ENCODE peak calls at places on chromosomes 2 and 18, in seven cellular contexts. M is CD4-positive, alpha-beta T cell; B is endothelial cell; Z is nephron progenitor cell; J is MCF 10A; X is AG04449; I is Calu3. T is an unnamed sample.

GRCh38 chr2:164620873-164621760 is at the start of gene GRB14:
- DNase-seq in M (no peak), B (peak), Z (peak), J (peak), X (no peak), I (peak), T (peak)

GRCh38 chr2:109647636-109648035 is 33.5 kb downstream of the SOWAHC start:
- DNase-seq in M (no peak), B (no peak), Z (no peak), J (no peak), X (no peak), I (no peak), T (no peak)

GRCh38 chr2:42195559-42195958 is 26.4 kb downstream of the EML4 start:
- DNase-seq in M (no peak), B (no peak), Z (no peak), J (peak), X (no peak), I (no peak), T (no peak)

GRCh38 chr2:1318366-1319009 is 94.8 kb upstream of the TPO start:
- DNase-seq in M (no peak), B (no peak), Z (no peak), J (no peak), X (no peak), I (no peak), T (no peak)

GRCh38 chr2:200007291-200007690 is 51.9 kb downstream of the MAIP1 start:
- DNase-seq in M (no peak), B (no peak), Z (no peak), J (no peak), X (no peak), I (no peak), T (no peak)

GRCh38 chr2:224892574-224893204 is 149.6 kb downstream of the DOCK10 start:
- DNase-seq in M (no peak), B (no peak), Z (no peak), J (no peak), X (no peak), I (no peak), T (no peak)

GRCh38 chr2:168138911-168139310 is 108.5 kb downstream of the STK39 start:
- DNase-seq in M (no peak), B (no peak), Z (no peak), J (no peak), X (no peak), I (no peak), T (no peak)

GRCh38 chr2:217733461-217733860 is 269.3 kb downstream of the TNS1 start:
- DNase-seq in M (no peak), B (no peak), Z (no peak), J (no peak), X (no peak), I (no peak), T (no peak)

GRCh38 chr2:191691016-191691725 is 13.2 kb downstream of the NABP1 start:
- DNase-seq in M (peak), B (peak), Z (peak), J (peak), X (peak), I (peak), T (peak)

GRCh38 chr2:117835990-117836760 is 21.7 kb downstream of the DDX18 start:
- DNase-seq in M (peak), B (peak), Z (peak), J (peak), X (peak), I (peak), T (peak)

GRCh38 chr18:77811510-77811909 is 561.9 kb downstream of the GALR1 start:
- DNase-seq in M (no peak), B (no peak), Z (no peak), J (peak), X (no peak), I (no peak), T (no peak)

GRCh38 chr2:219453691-219454131 is 19.1 kb downstream of the SPEG start:
- DNase-seq in M (no peak), B (no peak), Z (no peak), J (peak), X (peak), I (no peak), T (peak)

GRCh38 chr2:171347158-171347557 is 86.6 kb downstream of the METTL8 start:
- DNase-seq in M (no peak), B (no peak), Z (no peak), J (no peak), X (no peak), I (no peak), T (no peak)

GRCh38 chr2:118842687-118843491 is 4.6 kb downstream of the EN1 start:
- DNase-seq in M (no peak), B (peak), Z (peak), J (no peak), X (no peak), I (no peak), T (no peak)

GRCh38 chr2:133642831-133643230 is 74.6 kb upstream of the NCKAP5 start:
- DNase-seq in M (no peak), B (no peak), Z (no peak), J (no peak), X (peak), I (no peak), T (no peak)

GRCh38 chr2:18932864-18933263 is 343.5 kb upstream of the NT5C1B start:
- DNase-seq in M (no peak), B (peak), Z (no peak), J (no peak), X (no peak), I (no peak), T (no peak)

GRCh38 chr2:66443183-66443976 is 8.5 kb downstream of the MEIS1 start:
- DNase-seq in M (no peak), B (no peak), Z (peak), J (no peak), X (no peak), I (no peak), T (no peak)

GRCh38 chr2:69375494-69376353 is 11.3 kb downstream of the GFPT1 start:
- DNase-seq in M (no peak), B (peak), Z (no peak), J (peak), X (no peak), I (no peak), T (no peak)

GRCh38 chr2:25341031-25341727 is 546 bp downstream of the DNMT3A start:
- DNase-seq in M (no peak), B (no peak), Z (peak), J (no peak), X (no peak), I (no peak), T (no peak)

GRCh38 chr2:126943612-126944011 is 44.9 kb downstream of the TEX51 start:
- DNase-seq in M (no peak), B (no peak), Z (no peak), J (no peak), X (no peak), I (no peak), T (no peak)

GRCh38 chr2:197885587-197885986 is 81.2 kb downstream of the PLCL1 start:
- DNase-seq in M (no peak), B (no peak), Z (no peak), J (no peak), X (no peak), I (no peak), T (no peak)

GRCh38 chr2:138103156-138103555 is 138.9 kb downstream of the HNMT start:
- DNase-seq in M (no peak), B (no peak), Z (no peak), J (no peak), X (no peak), I (no peak), T (no peak)

GRCh38 chr18:59145055-59145454 is 5.4 kb downstream of the SEC11C start:
- DNase-seq in M (no peak), B (no peak), Z (no peak), J (peak), X (no peak), I (no peak), T (peak)

GRCh38 chr2:128605421-128605820 is 286.8 kb upstream of the HS6ST1 start:
- DNase-seq in M (no peak), B (no peak), Z (no peak), J (no peak), X (no peak), I (no peak), T (no peak)

GRCh38 chr2:120237491-120237902 is 14.3 kb upstream of the TMEM185B start:
- DNase-seq in M (no peak), B (no peak), Z (no peak), J (no peak), X (no peak), I (peak), T (no peak)

GRCh38 chr2:19667085-19667484 is 234.7 kb downstream of the TTC32 start:
- DNase-seq in M (no peak), B (no peak), Z (no peak), J (peak), X (no peak), I (no peak), T (no peak)

GRCh38 chr2:2646312-2647051 is 315.4 kb upstream of the MYT1L start:
- DNase-seq in M (no peak), B (no peak), Z (no peak), J (no peak), X (no peak), I (no peak), T (no peak)

GRCh38 chr2:183125659-183126341 is 1.6 kb downstream of the NUP35 start:
- DNase-seq in M (no peak), B (no peak), Z (no peak), J (no peak), X (no peak), I (peak), T (no peak)

GRCh38 chr2:234940527-234940926 is 11.3 kb upstream of the SH3BP4 start:
- DNase-seq in M (no peak), B (no peak), Z (no peak), J (no peak), X (no peak), I (no peak), T (no peak)

GRCh38 chr2:86615596-86615995 is 8.1 kb downstream of the RNF103 start:
- DNase-seq in M (no peak), B (no peak), Z (no peak), J (no peak), X (no peak), I (no peak), T (no peak)

GRCh38 chr2:156129227-156129626 is 203.3 kb downstream of the NR4A2 start:
- DNase-seq in M (no peak), B (no peak), Z (no peak), J (no peak), X (no peak), I (no peak), T (no peak)
- TF ChIP-seq CTCF in M (no peak), B (peak), Z (no peak), J (no peak), X (no peak), I (no peak), T (no peak)

GRCh38 chr18:5237723-5238370 is 40.8 kb upstream of the AKAIN1 start:
- DNase-seq in M (peak), B (peak), Z (peak), J (peak), X (peak), I (peak), T (peak)
- TF ChIP-seq CTCF in M (peak), B (no peak), Z (no peak), J (no peak), X (no peak), I (no peak), T (peak)

DNA sequence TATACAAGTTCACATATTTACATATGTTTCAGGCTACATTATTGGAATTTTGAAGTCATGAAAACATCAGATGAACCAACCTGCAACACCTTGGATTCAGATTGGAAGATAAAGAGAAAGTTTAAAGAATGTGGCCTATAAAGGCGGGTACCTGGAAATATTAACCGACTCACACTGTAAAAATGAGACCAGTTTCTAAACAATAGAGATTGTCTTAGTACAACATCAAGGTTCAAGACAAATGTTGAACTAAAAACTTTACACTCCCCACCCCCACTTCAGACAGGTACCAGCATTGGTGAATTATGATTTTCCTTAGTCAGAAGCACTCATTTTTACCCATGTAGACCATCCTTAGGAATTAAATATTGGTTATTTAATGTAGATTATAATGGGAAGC is 186.4 kb upstream of the EPC2 start:
- DNase-seq in M (no peak), B (no peak), Z (no peak), J (no peak), X (no peak), I (no peak), T (no peak)
- TF ChIP-seq CTCF in M (no peak), B (no peak), Z (no peak), J (no peak), X (no peak), I (no peak), T (no peak)

DNA sequence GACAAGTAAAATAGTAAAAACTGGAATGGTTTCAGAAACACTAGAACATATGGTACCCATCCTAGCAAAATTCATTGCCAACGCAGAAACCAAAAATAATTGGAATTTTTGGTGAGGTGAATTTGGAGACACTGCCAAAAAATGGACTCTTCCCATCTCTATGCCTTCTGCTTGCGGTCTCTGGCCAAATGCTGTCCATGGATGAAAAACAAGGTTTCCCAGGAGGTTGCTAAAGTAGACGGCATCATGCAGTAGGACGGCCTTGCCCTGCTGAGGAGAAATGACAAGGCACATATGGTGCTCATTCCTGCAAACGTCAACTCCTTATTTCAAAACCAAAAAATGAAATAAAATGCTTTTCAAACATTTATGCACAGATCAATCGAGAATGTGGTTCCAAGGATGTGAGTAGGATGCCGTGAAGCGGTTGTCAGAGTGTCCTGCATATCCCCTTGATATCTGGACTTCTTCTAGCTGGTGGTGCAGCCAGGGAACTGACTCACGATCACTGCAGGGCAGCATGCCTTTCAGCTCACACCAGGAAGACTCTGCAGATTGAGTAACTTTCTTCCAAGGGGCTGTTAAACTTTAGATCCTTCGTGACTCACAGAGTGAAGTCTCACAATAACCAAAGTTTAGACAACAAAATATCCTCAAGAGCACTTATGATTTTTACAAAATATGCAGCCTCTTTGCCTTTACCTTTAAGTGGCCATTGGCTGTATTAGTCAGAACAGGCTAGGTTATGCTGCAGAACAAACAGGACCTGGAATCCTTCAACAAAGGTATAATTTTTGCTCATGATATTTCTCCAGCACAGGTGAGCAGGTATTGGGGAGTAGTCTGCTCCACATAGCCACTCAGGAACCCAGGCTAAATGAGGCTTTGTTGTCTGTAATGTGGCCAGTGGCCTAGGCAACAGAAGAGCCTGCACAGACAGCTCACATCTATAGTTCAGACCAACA is 149.4 kb upstream of the NDUFV2 start:
- DNase-seq in M (no peak), B (no peak), Z (no peak), J (peak), X (peak), I (no peak), T (no peak)
- TF ChIP-seq CTCF in M (no peak), B (no peak), Z (no peak), J (no peak), X (peak), I (no peak), T (no peak)

GRCh38 chr2:211455225-211455841 is 898.9 kb downstream of the CPS1 start:
- DNase-seq in M (no peak), B (peak), Z (peak), J (peak), X (no peak), I (peak), T (no peak)
- TF ChIP-seq CTCF in M (peak), B (peak), Z (peak), J (peak), X (peak), I (no peak), T (peak)

DNA sequence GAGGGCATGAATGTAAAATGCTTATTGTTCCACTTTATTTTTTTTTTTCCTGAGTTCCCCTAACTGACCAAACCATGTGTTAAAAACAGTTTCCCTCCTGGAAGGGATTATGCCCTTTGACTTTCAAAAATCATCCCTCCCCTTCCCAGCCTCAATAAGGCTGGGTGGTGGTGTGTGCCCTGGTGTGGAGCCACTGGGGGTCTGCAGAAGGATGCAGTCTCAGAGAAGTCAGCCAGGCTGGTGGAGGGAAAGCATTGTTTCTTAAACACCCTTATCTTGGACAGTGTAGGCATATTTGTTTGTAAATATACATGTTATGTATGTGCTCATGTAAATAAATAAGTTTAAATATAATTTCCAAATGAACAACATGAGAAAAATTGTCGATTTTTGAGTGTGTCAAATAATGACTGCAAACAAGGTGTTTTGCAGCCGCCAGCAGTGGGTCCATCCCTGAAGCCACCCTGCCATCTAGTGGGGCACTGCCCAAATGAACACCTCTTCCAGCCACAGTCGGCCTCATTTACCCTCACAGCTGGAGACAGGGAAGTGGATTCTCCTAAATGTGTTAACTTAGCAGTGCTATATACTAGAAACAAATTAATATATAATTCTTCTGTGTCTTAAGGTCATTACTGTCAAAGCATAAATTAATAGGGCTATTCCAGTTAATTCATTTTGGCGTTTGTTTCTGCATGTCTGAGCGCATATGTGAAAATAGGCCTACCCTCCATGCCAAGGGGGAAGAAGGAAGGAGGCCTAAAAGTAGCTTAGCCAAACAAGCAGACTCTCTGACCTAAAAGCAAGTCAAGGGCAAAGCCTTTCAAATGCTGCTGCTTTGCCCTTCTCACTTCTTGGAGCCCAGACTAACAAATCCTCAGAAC is 209.6 kb upstream of the PIK3C3 start:
- DNase-seq in M (no peak), B (peak), Z (peak), J (peak), X (no peak), I (peak), T (peak)
- TF ChIP-seq CTCF in M (no peak), B (peak), Z (peak), J (peak), X (peak), I (peak), T (peak)

GRCh38 chr2:165863816-165864221 is 69.8 kb upstream of the GALNT3 start:
- DNase-seq in M (no peak), B (no peak), Z (no peak), J (no peak), X (no peak), I (no peak), T (no peak)

GRCh38 chr2:165852394-165852793 is 58.3 kb upstream of the GALNT3 start:
- DNase-seq in M (no peak), B (no peak), Z (no peak), J (no peak), X (no peak), I (no peak), T (no peak)

DNA sequence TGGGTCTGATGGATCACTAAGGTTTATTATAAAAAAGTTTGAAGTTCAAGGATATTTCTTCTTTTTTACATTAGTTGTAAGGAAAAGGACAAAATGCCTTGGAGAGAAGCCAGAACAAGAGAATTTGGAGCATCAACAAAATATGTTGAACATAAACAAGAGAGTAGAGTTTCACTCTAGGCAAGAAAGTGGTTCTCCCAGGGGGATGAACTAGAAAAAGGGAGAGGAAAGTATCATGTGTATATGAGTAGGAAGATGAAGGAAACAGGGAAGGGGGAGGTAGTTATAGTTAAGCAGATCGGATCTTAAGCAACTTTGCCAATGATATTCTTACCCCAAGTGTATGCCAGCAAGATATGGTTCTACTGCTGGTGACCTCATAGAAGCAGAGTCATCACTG is 63.8 kb upstream of the GALNT3 start:
- DNase-seq in M (no peak), B (no peak), Z (no peak), J (no peak), X (no peak), I (no peak), T (no peak)
- TF ChIP-seq CTCF in M (no peak), B (no peak), Z (no peak), J (no peak), X (no peak), I (no peak), T (no peak)